ENCODE peak calls at places on chromosomes 16 and 17, in four cellular contexts. E, K, Q and M are unnamed samples.

GRCh38 chr17:48590603-48591161 is 641 bp upstream of the HOXB3 start:
- DNase-seq in K (no peak), E (no peak), Q (no peak), M (peak)

GRCh38 chr17:69367298-69367697 is 40.4 kb upstream of the ABCA5 start:
- DNase-seq in E (no peak), K (no peak), Q (no peak), M (no peak)

GRCh38 chr16:17817260-17817659 is 346.5 kb upstream of the XYLT1 start:
- DNase-seq in Q (no peak), E (no peak), K (no peak), M (no peak)

GRCh38 chr16:85750827-85751641 is at the start of gene C16orf74:
- DNase-seq in K (peak), E (peak), Q (peak), M (no peak)

GRCh38 chr17:42697108-42697811 is 14.9 kb downstream of the CNTNAP1 start:
- DNase-seq in K (no peak), E (no peak), Q (no peak), M (no peak)

GRCh38 chr17:1460233-1460632 is 4.2 kb upstream of the CRK start:
- DNase-seq in K (peak), E (peak), Q (peak), M (peak)

GRCh38 chr17:73747221-73748002 is 103.2 kb upstream of the SDK2 start:
- DNase-seq in E (no peak), K (no peak), Q (no peak), M (no peak)

GRCh38 chr16:26952411-26952810 is 114.3 kb upstream of the C16orf82 start:
- DNase-seq in E (no peak), Q (no peak), K (no peak), M (no peak)

GRCh38 chr17:56902350-56902749 is 11.5 kb downstream of the TRIM25 start:
- DNase-seq in E (peak), K (no peak), Q (no peak), M (peak)

GRCh38 chr16:89094252-89094901 is 725 bp downstream of the ACSF3 start:
- DNase-seq in K (peak), Q (no peak), E (peak), M (peak)

GRCh38 chr16:72536673-72537435 is 364.9 kb upstream of the PMFBP1 start:
- DNase-seq in E (peak), K (no peak), Q (no peak), M (peak)

GRCh38 chr16:78310990-78311561 is 211.6 kb downstream of the WWOX start:
- DNase-seq in Q (no peak), K (no peak), E (no peak), M (no peak)

GRCh38 chr16:65121870-65122723 is at the start of gene CDH11:
- DNase-seq in K (peak), Q (peak), E (peak), M (peak)

GRCh38 chr16:22086440-22086839 is 5.9 kb upstream of the VWA3A start:
- DNase-seq in Q (no peak), E (no peak), K (no peak), M (no peak)

GRCh38 chr16:5058476-5058875 is 7.3 kb downstream of the C16orf89 start:
- DNase-seq in E (peak), Q (no peak), K (peak), M (no peak)

GRCh38 chr16:81697886-81698635 is 81.0 kb upstream of the PLCG2 start:
- DNase-seq in E (no peak), Q (peak), K (no peak), M (no peak)

GRCh38 chr17:36901506-36901905 is 35.8 kb upstream of the LHX1 start:
- DNase-seq in K (no peak), E (peak), Q (no peak), M (peak)